ENCODE peak calls at places on chromosome 22, in seven cellular contexts. V is NCI-H2171; S is IMR-90; Z is activated CD4-positive, alpha-beta T cell treated with anti-CD3 and anti-CD28 coated beads, Interleukin-2, amount 50 U/mL, for 1 hour; J is stimulated activated CD4-positive, alpha-beta T cell treated with anti-CD3 and anti-CD28 coated beads, Interleukin-4, amount 100 ng/mL, for 4 hours; X is GM12865; A is lower leg skin. D is an unnamed sample.

GRCh38 chr22:50267591-50268390 is 2.4 kb downstream of the MAPK11 start:
- DNase-seq in V (no peak), Z (peak), S (peak), J (peak), X (peak), A (no peak), D (peak)

GRCh38 chr22:41367039-41367679 is 14.6 kb upstream of the TEF start:
- DNase-seq in V (peak), A (peak), S (peak), X (no peak), J (no peak), Z (peak), D (peak)

GRCh38 chr22:17137226-17137625 is 16.1 kb upstream of the TMEM121B start:
- DNase-seq in A (peak), S (no peak), X (no peak), J (no peak), V (no peak), Z (no peak), D (no peak)

GRCh38 chr22:23147632-23148387 is 2.5 kb downstream of the RAB36 start:
- DNase-seq in Z (no peak), J (no peak), A (no peak), S (peak), X (no peak), V (no peak), D (no peak)

GRCh38 chr22:19040581-19041402 is 81.4 kb downstream of the DGCR2 start:
- DNase-seq in Z (no peak), X (no peak), S (no peak), J (no peak), A (no peak), V (no peak), D (no peak)

GRCh38 chr22:49116486-49116885 is 711.2 kb downstream of the BRD1 start:
- DNase-seq in Z (no peak), J (no peak), X (no peak), V (no peak), S (no peak), A (peak), D (no peak)

GRCh38 chr22:47063606-47064005 is 301.2 kb downstream of the TBC1D22A start:
- DNase-seq in V (no peak), Z (no peak), J (no peak), A (no peak), X (no peak), S (no peak), D (no peak)

GRCh38 chr22:37182949-37183245 is 5.2 kb downstream of the C1QTNF6 start:
- DNase-seq in X (no peak), S (no peak), V (no peak), A (no peak), J (no peak), Z (no peak), D (no peak)

GRCh38 chr22:39241632-39242388 is 3.0 kb downstream of the PDGFB start:
- DNase-seq in J (no peak), V (no peak), A (no peak), Z (peak), S (no peak), X (no peak), D (no peak)

GRCh38 chr22:39466228-39467006 is 9.6 kb downstream of the MGAT3 start:
- DNase-seq in V (no peak), S (no peak), J (no peak), X (no peak), Z (no peak), A (no peak), D (no peak)

GRCh38 chr22:47094861-47095330 is 332.4 kb downstream of the TBC1D22A start:
- DNase-seq in Z (no peak), J (no peak), X (no peak), V (no peak), S (no peak), A (peak), D (peak)

GRCh38 chr22:30351226-30351625 is 5.5 kb downstream of the SF3A1 start:
- DNase-seq in V (no peak), A (no peak), S (no peak), X (no peak), Z (no peak), J (no peak), D (no peak)

GRCh38 chr22:25054943-25055511 is 102.5 kb downstream of the KIAA1671 start:
- DNase-seq in J (peak), X (peak), Z (no peak), V (peak), A (no peak), S (no peak), D (no peak)

GRCh38 chr22:36510384-36510783 is 3.5 kb upstream of the FOXRED2 start:
- DNase-seq in S (no peak), A (no peak), X (no peak), V (no peak), J (no peak), Z (no peak), D (no peak)

GRCh38 chr22:44184006-44184405 is 3.3 kb downstream of the PARVG start:
- DNase-seq in Z (no peak), V (no peak), X (no peak), J (no peak), A (no peak), S (no peak), D (no peak)

GRCh38 chr22:21033895-21034294 is 1.5 kb upstream of the SLC7A4 start:
- DNase-seq in V (no peak), S (no peak), A (no peak), J (no peak), Z (no peak), X (peak), D (no peak)

GRCh38 chr22:37420656-37421467 is 6.4 kb downstream of the ELFN2 start:
- DNase-seq in Z (no peak), X (no peak), A (no peak), J (no peak), S (peak), V (no peak), D (peak)

GRCh38 chr22:30947821-30948454 is 20.6 kb downstream of the MORC2 start:
- DNase-seq in S (peak), X (peak), J (no peak), Z (no peak), A (no peak), V (no peak), D (peak)

GRCh38 chr22:27218521-27218920 is 561.1 kb downstream of the MIAT start:
- DNase-seq in V (no peak), J (no peak), S (no peak), A (no peak), Z (no peak), X (no peak), D (no peak)

GRCh38 chr22:45036154-45036553 is 26.3 kb upstream of the PHF21B start:
- DNase-seq in V (no peak), A (no peak), X (no peak), Z (no peak), S (peak), J (no peak), D (no peak)

GRCh38 chr22:37186997-37187522 is 987 bp downstream of the C1QTNF6 start:
- DNase-seq in X (no peak), J (no peak), V (no peak), A (no peak), S (peak), Z (no peak), D (no peak)

GRCh38 chr22:26330971-26331625 is 98.0 kb upstream of the ASPHD2 start:
- DNase-seq in S (peak), X (peak), Z (peak), V (peak), A (no peak), J (peak), D (peak)

GRCh38 chr22:40289991-40290459 is 56.3 kb upstream of the ADSL start:
- DNase-seq in J (peak), S (no peak), V (no peak), A (no peak), X (peak), Z (peak), D (no peak)

GRCh38 chr22:17390087-17390486 is 20.8 kb downstream of the CECR2 start:
- DNase-seq in Z (no peak), A (no peak), X (no peak), S (no peak), V (no peak), J (no peak), D (no peak)

GRCh38 chr22:19149047-19149883 is 827 bp downstream of the GSC2 start:
- DNase-seq in A (no peak), Z (peak), J (no peak), V (peak), S (no peak), X (no peak), D (no peak)

GRCh38 chr22:33699176-33699575 is 221.1 kb downstream of the LARGE1 start:
- DNase-seq in Z (no peak), V (no peak), J (no peak), S (no peak), X (no peak), A (no peak), D (no peak)

GRCh38 chr22:48153726-48154125 is 1391.3 kb downstream of the TBC1D22A start:
- DNase-seq in Z (no peak), X (no peak), J (no peak), A (peak), S (no peak), V (peak), D (no peak)

GRCh38 chr22:31238057-31238456 is 26.0 kb downstream of the LIMK2 start:
- DNase-seq in Z (no peak), A (no peak), V (no peak), S (no peak), X (peak), J (no peak), D (no peak)

GRCh38 chr22:30648825-30649224 is 13.2 kb downstream of the SLC35E4 start:
- DNase-seq in Z (no peak), S (no peak), A (no peak), V (no peak), X (no peak), J (no peak), D (no peak)

GRCh38 chr22:43928418-43929307 is 5.1 kb downstream of the PNPLA3 start:
- DNase-seq in A (no peak), J (no peak), S (no peak), Z (no peak), X (no peak), V (no peak), D (no peak)

GRCh38 chr22:47128216-47129215 is 366.1 kb downstream of the TBC1D22A start:
- DNase-seq in X (no peak), J (no peak), A (no peak), Z (no peak), V (peak), S (no peak), D (no peak)

GRCh38 chr22:28032896-28033295 is 113.8 kb upstream of the PITPNB start:
- DNase-seq in J (no peak), X (no peak), V (no peak), S (no peak), Z (no peak), A (no peak), D (no peak)